ENCODE peak calls at places on chromosomes 11 and 22, in four cellular contexts. Y, N, S and Q are unnamed samples. For H3K4me1, the result is how much of the 10 kb centered on the place peaks cover.

GRCh38 chr11:65891180-65892136 is 985 bp downstream of the CCDC85B start:
- DNase-seq in Y (no peak), N (no peak), S (peak), Q (peak)

GRCh38 chr11:64844330-64845124 is at the start of gene CDC42BPG:
- DNase-seq in Y (peak), N (peak), S (peak), Q (peak)

GRCh38 chr11:69559181-69559580 is 77.7 kb downstream of the LINC01488 start:
- DNase-seq in Y (no peak), N (no peak), S (no peak), Q (no peak)

GRCh38 chr11:47786373-47786772 is 19.2 kb upstream of the FNBP4 start:
- DNase-seq in Y (no peak), N (no peak), S (peak), Q (no peak)

GRCh38 chr22:22915670-22916035 is 28.0 kb downstream of the IGLL5 start:
- DNase-seq in Y (no peak), N (no peak), S (no peak), Q (no peak)

GRCh38 chr22:32737811-32738210 is 63.7 kb upstream of the TIMP3 start:
- DNase-seq in Y (no peak), N (no peak), S (no peak), Q (no peak)

GRCh38 chr11:92149996-92150395 is 74.6 kb upstream of the FAT3 start:
- DNase-seq in Y (no peak), N (no peak), S (no peak), Q (no peak)

GRCh38 chr11:107549253-107549953 is 16.1 kb downstream of the ALKBH8 start:
- DNase-seq in Y (no peak), N (no peak), S (no peak), Q (no peak)

GRCh38 chr11:13772223-13773046 is 104.0 kb downstream of the FAR1 start:
- DNase-seq in Y (no peak), N (peak), S (no peak), Q (no peak)

GRCh38 chr22:25729016-25729415 is 13.0 kb upstream of the MYO18B start:
- DNase-seq in Y (no peak), N (no peak), S (no peak), Q (no peak)

GRCh38 chr22:25735657-25736056 is 6.3 kb upstream of the MYO18B start:
- DNase-seq in Y (no peak), N (no peak), S (no peak), Q (no peak)

GRCh38 chr11:113162590-113162961 is 151.8 kb upstream of the TTC12 start:
- DNase-seq in Y (peak), N (no peak), S (no peak), Q (peak)

GRCh38 chr11:133907216-133907615 is 49.6 kb downstream of the IGSF9B start:
- DNase-seq in Y (no peak), N (no peak), S (no peak), Q (no peak)

GRCh38 chr22:19986410-19987341 is 29.9 kb downstream of the ARVCF start:
- DNase-seq in Y (peak), N (peak), S (peak), Q (peak)

GRCh38 chr11:115623021-115623451 is 118.8 kb upstream of the CADM1 start:
- DNase-seq in Y (peak), N (peak), S (peak), Q (peak)

GRCh38 chr22:37020192-37020479 is 594 bp downstream of the MPST start:
- DNase-seq in Y (peak), N (peak), S (no peak), Q (peak)

GRCh38 chr11:88122956-88123355 is 52.3 kb downstream of the RAB38 start:
- DNase-seq in Y (no peak), N (no peak), S (no peak), Q (no peak)

GRCh38 chr11:97419729-97420128 is 1029.9 kb downstream of the JRKL start:
- DNase-seq in Y (no peak), N (no peak), S (no peak), Q (no peak)

GRCh38 chr22:41699264-41700104 is at the start of gene MEI1:
- DNase-seq in Y (peak), N (peak), S (peak), Q (peak)

GRCh38 chr11:37370817-37371216 is 772.8 kb upstream of the RAG2 start:
- DNase-seq in Y (no peak), N (no peak), S (no peak), Q (no peak)

GRCh38 chr11:4531666-4532065 is 13.3 kb upstream of the OR52M1 start:
- DNase-seq in Y (no peak), N (no peak), S (no peak), Q (no peak)

GRCh38 chr11:57751676-57752253 is at the start of gene BTBD18:
- DNase-seq in Y (peak), N (peak), S (peak), Q (no peak)

GRCh38 chr11:17548444-17548843 is 1.4 kb downstream of the OTOG start:
- DNase-seq in Y (no peak), N (no peak), S (no peak), Q (no peak)

GRCh38 chr22:43955883-43956286 is 643 bp downstream of the SAMM50 start:
- DNase-seq in Y (no peak), N (no peak), S (no peak), Q (no peak)

GRCh38 chr22:38831166-38831945 is 12.5 kb downstream of the NPTXR start:
- DNase-seq in Y (no peak), N (peak), S (no peak), Q (no peak)

GRCh38 chr22:28016781-28017557 is 97.9 kb upstream of the PITPNB start:
- DNase-seq in Y (peak), N (no peak), S (peak), Q (peak)

GRCh38 chr11:34647532-34647931 is 26.6 kb downstream of the EHF start:
- DNase-seq in Y (no peak), N (peak), S (no peak), Q (no peak)

GRCh38 chr22:48096846-48097665 is 1334.6 kb downstream of the TBC1D22A start:
- DNase-seq in Y (no peak), N (no peak), S (no peak), Q (no peak)

GRCh38 chr22:42856179-42856864 is 751 bp downstream of the ARFGAP3 start:
- DNase-seq in Y (peak), N (no peak), S (peak), Q (peak)

GRCh38 chr11:83092488-83093384 is 21.0 kb upstream of the RAB30 start:
- DNase-seq in Y (peak), N (peak), S (no peak), Q (no peak)

GRCh38 chr11:120539681-120540369 is 28.3 kb downstream of the GRIK4 start:
- DNase-seq in Y (no peak), N (peak), S (no peak), Q (no peak)

GRCh38 chr11:110432713-110433392 is 3.1 kb downstream of the FDX1 start:
- DNase-seq in Y (no peak), N (no peak), S (no peak), Q (no peak)

GRCh38 chr22:27438271-27438980 is 363.1 kb downstream of the MN1 start:
- DNase-seq in Y (peak), N (no peak), S (no peak), Q (peak)

GRCh38 chr11:61670626-61671025 is 9.6 kb upstream of the DAGLA start:
- DNase-seq in Y (no peak), N (no peak), S (no peak), Q (no peak)

GRCh38 chr11:68014157-68014965 is 4.2 kb downstream of the ALDH3B1 start:
- DNase-seq in Y (peak), N (peak), S (no peak), Q (peak)

GRCh38 chr22:30574095-30574981 is at the start of gene GAL3ST1:
- DNase-seq in Y (peak), N (no peak), S (no peak), Q (no peak)

GRCh38 chr22:49865156-49865555 is 11.5 kb downstream of the ZBED4 start:
- DNase-seq in Y (no peak), N (no peak), S (no peak), Q (peak)

GRCh38 chr11:26960265-26960664 is 33.6 kb upstream of the FIBIN start:
- DNase-seq in Y (no peak), N (peak), S (no peak), Q (no peak)

DNA sequence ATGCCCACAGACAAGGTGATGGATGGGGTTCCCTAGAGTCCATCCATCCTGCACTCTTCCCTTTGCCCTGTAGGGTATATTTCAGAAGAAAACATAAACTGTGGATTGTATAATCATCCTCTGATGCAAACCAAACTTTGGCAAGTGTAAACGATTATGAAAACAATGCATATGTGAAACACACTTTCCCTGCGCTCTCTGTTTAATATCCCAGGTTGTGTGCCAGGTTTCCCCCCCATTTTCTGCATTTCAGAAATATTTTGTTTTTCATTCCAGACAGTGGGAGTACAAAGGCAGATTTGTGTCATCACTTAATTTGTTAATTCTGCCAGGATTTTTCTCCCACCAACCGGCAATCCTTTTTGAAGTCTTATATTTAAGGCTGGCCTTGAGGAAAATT is 110.0 kb downstream of the LDLRAD3 start:
- DNase-seq in Y (no peak), N (no peak), S (no peak), Q (no peak)
- TF ChIP-seq CTCF in Y (no peak), N (no peak), S (no peak), Q (no peak)

DNA sequence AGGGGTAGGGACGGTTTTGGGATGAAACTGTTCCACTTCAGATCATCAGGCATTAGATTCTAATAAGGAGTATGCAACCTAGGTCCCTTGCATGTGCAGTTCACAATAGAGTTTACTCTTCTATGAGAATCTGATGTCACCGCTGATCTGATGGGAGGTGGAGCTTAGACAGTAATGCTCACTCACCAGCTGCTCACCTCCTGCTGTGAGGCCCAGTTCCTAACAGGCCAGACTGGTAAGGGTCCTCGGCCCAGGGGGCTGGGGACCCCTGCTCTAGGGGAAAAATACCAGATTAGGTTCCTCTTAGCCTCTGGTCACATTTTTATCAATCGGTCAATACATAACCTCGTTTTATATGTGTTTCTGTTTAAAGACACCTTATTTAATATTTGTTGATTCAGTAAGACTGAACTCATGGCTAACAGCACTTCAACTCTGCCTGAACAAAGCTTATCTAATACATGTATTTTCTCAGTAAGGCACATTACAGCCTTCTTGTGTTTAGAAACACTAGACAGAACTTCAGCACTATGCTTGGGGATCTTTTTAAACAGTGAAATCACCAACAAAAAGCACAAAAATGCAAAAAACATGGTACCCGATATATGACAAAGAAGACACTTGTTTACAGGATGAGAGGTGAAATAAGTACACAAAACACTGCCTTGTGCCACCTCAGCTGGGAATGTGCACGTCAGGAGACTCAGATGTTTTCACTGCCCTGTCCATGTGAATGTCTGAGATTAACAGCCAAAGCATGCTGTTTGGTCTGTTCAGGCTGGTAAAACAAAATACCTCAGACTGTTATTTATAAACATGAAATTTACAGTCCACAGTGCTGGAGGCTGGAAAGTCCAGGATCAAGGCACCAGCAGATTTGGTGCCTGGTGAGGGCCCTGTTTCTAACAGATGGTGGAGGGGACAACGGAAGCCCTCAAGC is 107.5 kb downstream of the USP35 start:
- DNase-seq in Y (no peak), N (no peak), S (no peak), Q (no peak)
- H3K4me1 ChIP-seq in Y (under half), N (under half), S (under half), Q (under half)

DNA sequence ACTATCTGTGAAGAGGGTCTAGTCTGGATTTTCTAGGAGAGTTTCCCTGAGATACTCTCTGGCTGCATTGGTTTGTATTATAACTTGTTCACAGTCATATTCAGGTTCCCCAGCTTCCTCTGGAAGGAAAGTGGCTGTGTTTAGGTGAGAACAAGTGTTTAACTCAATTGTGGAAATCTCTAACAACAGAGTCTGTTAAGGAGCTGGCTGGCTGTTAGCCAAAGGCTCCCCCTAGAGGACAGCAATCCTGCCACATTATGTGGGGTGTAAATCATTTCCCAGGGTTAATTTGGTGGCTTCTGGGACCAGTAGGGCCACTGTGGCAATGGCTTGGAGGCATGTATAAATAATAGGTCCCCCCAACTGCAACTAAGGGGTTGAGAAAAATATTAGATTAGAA is 18.4 kb downstream of the MS4A6E start:
- DNase-seq in Y (peak), N (no peak), S (no peak), Q (no peak)
- TF ChIP-seq CTCF in Y (no peak), N (peak), S (peak), Q (no peak)

GRCh38 chr11:43925063-43925931 is 17.1 kb upstream of the C11orf96 start:
- DNase-seq in Y (no peak), N (no peak), S (no peak), Q (no peak)
- H3K4me1 ChIP-seq in Y (under half), N (under half), S (under half), Q (half or more)

DNA sequence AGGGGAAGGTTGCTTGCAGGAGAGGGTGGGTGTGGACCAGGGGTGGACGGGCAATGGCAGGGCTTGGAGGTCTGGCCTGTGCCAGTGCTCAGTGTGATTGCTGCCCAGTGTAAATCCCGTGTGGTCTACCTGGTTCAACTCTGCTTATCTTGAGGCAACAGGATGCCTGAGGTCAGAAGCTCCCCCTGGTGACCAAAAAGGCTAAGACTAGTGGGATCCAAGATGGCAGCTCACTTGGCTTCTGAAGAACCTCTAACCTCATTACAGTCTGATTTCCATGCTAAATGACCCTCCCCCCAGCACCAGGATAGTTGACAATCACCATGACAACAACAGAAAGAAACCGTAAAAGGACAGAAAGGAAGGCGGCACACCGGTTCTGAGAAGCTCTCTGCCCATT is 398.3 kb downstream of the CTTN start:
- DNase-seq in Y (no peak), N (no peak), S (no peak), Q (no peak)
- TF ChIP-seq CTCF in Y (no peak), N (peak), S (no peak), Q (no peak)